ENCODE peak calls at places on chromosomes 2 and 18, in nine cellular contexts. Y, Z, M, C, B, R, G, Q and E are unnamed samples.

GRCh38 chr2:126579868-126580267 is 76.1 kb upstream of the GYPC start:
- DNase-seq in B (no peak), Q (no peak), R (no peak), M (no peak), G (no peak), C (no peak), Y (no peak), Z (no peak), E (no peak)

GRCh38 chr2:1499033-1499795 is 86.0 kb downstream of the TPO start:
- DNase-seq in M (no peak), Y (no peak), Z (no peak), Q (no peak), R (no peak), B (no peak), G (no peak), C (no peak), E (no peak)

GRCh38 chr2:110993557-110994231 is 127.0 kb upstream of the BCL2L11 start:
- DNase-seq in Z (no peak), Y (no peak), Q (peak; percentile 29), G (no peak), B (peak; percentile 3), R (no peak), C (no peak), M (peak; percentile 64), E (no peak)

GRCh38 chr2:179140546-179140945 is 90.6 kb upstream of the CCDC141 start:
- DNase-seq in Z (no peak), Y (no peak), G (no peak), R (no peak), M (no peak), C (no peak), B (no peak), Q (no peak), E (no peak)

GRCh38 chr2:69191672-69192071 is 178.7 kb downstream of the ANTXR1 start:
- DNase-seq in G (no peak), M (no peak), Z (no peak), Q (no peak), R (no peak), Y (no peak), B (no peak), C (no peak), E (no peak)

GRCh38 chr2:3730646-3731045 is 27.3 kb downstream of the DCDC2C start:
- DNase-seq in M (no peak), Z (no peak), G (no peak), Q (peak; percentile 88), B (no peak), C (peak; percentile 41), Y (peak; percentile 45), R (no peak), E (no peak)

GRCh38 chr2:178208817-178209216 is 14.5 kb downstream of the OSBPL6 start:
- DNase-seq in R (no peak), B (peak; percentile 49), C (peak; percentile 26), M (no peak), Y (peak; percentile 45), Q (peak; percentile 43), G (peak; percentile 22), Z (no peak), E (no peak)

GRCh38 chr2:189249171-189249570 is 69.6 kb upstream of the COL5A2 start:
- DNase-seq in M (no peak), B (peak; percentile 82), Q (peak; percentile 86), Y (peak; percentile 73), Z (no peak), G (no peak), R (no peak), C (peak; percentile 85), E (peak; percentile 73)

GRCh38 chr2:177523781-177524180 is 131.2 kb downstream of the AGPS start:
- DNase-seq in Z (no peak), B (no peak), C (no peak), Q (no peak), M (no peak), Y (no peak), G (no peak), R (no peak), E (no peak)

GRCh38 chr18:38033282-38033681 is 467.7 kb upstream of the CELF4 start:
- DNase-seq in Q (no peak), G (no peak), R (no peak), Y (no peak), C (no peak), B (no peak), Z (no peak), M (no peak), E (no peak)

GRCh38 chr2:194090251-194090905 is 1566.6 kb upstream of the SLC39A10 start:
- DNase-seq in B (no peak), C (no peak), M (no peak), R (no peak), Q (no peak), Y (no peak), Z (no peak), G (no peak), E (no peak)

GRCh38 chr2:227310756-227311110 is 14.3 kb upstream of the MFF start:
- DNase-seq in C (no peak), Z (no peak), R (no peak), G (no peak), B (no peak), Y (no peak), M (no peak), Q (peak; percentile 75), E (peak; percentile 27)

GRCh38 chr2:26422947-26423629 is 21.4 kb downstream of the DRC1 start:
- DNase-seq in Y (no peak), C (no peak), M (no peak), G (peak; percentile 38), R (no peak), Q (no peak), B (no peak), Z (no peak), E (no peak)

GRCh38 chr2:74020717-74021406 is 36.2 kb downstream of the TET3 start:
- DNase-seq in B (no peak), Q (no peak), Z (no peak), M (peak; percentile 57), C (no peak), G (no peak), R (no peak), Y (no peak), E (no peak)

GRCh38 chr2:29841386-29842004 is 79.9 kb downstream of the ALK start:
- DNase-seq in M (peak; percentile 35), R (peak; percentile 72), Z (peak; percentile 35), C (peak; percentile 22), Y (peak; percentile 57), B (peak; percentile 28), G (peak; percentile 62), Q (peak; percentile 59), E (peak; percentile 3)

GRCh38 chr18:54712758-54713157 is 115.5 kb upstream of the RAB27B start:
- DNase-seq in Y (no peak), B (no peak), G (no peak), M (no peak), R (no peak), Q (no peak), Z (no peak), C (no peak), E (no peak)

GRCh38 chr2:144348846-144349245 is 171.1 kb downstream of the ZEB2 start:
- DNase-seq in Z (no peak), B (no peak), C (no peak), G (no peak), R (no peak), M (no peak), Q (no peak), Y (no peak), E (no peak)

GRCh38 chr18:32956591-32957310 is 183.9 kb upstream of the KLHL14 start:
- DNase-seq in M (no peak), G (peak; percentile 45), B (peak; percentile 85), R (no peak), Z (no peak), Y (peak; percentile 50), C (peak; percentile 18), Q (no peak), E (peak; percentile 71)

GRCh38 chr18:74139888-74140287 is 7.7 kb downstream of the FBXO15 start:
- DNase-seq in Y (peak; percentile 82), B (peak; percentile 34), G (no peak), C (peak; percentile 87), Q (peak; percentile 60), Z (no peak), M (no peak), R (peak; percentile 15), E (peak; percentile 39)

GRCh38 chr18:74141638-74142037 is 6.0 kb downstream of the FBXO15 start:
- DNase-seq in Z (no peak), R (no peak), M (no peak), Q (no peak), B (no peak), C (no peak), G (no peak), Y (no peak), E (no peak)

GRCh38 chr18:74142251-74142650 is 5.4 kb downstream of the FBXO15 start:
- DNase-seq in C (peak; percentile 38), Z (no peak), R (no peak), Y (peak; percentile 35), G (no peak), Q (no peak), B (no peak), M (no peak), E (no peak)

GRCh38 chr18:74137920-74138538 is 9.6 kb downstream of the FBXO15 start:
- DNase-seq in Q (no peak), G (no peak), R (no peak), C (no peak), Z (no peak), B (no peak), M (no peak), Y (no peak), E (no peak)

DNA sequence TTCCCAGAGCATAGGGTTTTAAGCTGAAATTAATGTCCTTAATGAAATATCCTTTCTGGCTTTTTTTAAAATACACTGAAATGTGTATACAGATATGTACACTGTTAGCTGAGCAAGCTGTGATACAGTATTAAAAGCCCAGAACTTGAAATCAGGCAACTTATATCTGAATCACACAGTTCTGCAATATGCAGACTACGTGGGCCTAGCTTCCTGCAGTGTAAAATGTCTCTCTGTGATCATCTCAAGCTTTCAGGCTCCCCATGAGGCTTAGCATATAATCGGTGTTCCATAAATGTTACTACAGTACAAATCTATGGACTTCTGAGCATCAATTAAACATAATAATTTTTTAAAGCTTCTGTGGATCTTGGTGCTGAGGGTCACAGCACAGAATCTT is 8.2 kb downstream of the FBXO15 start:
- DNase-seq in C (peak; percentile 23), G (no peak), Z (no peak), B (no peak), Y (peak; percentile 35), Q (no peak), M (no peak), R (no peak), E (no peak)
- H2AFZ ChIP-seq in C (no peak overlapping the region), G (no peak overlapping the region), Z (no peak overlapping the region), B (peak overlapping the region; percentile 11), Y (peak overlapping the region; percentile 41), Q (no peak overlapping the region), M (no peak overlapping the region), R (peak overlapping the region; percentile 89), E (no peak overlapping the region)

GRCh38 chr18:76437910-76438309 is 57.1 kb downstream of the ZNF516 start:
- DNase-seq in Z (no peak), B (no peak), R (no peak), Y (no peak), M (no peak), C (no peak), Q (no peak), G (no peak), E (no peak)
- H3K27ac ChIP-seq in Z (no peak overlapping the region), B (no peak overlapping the region), R (no peak overlapping the region), Y (no peak overlapping the region), M (no peak overlapping the region), C (no peak overlapping the region), Q (no peak overlapping the region), G (no peak overlapping the region), E (no peak overlapping the region)

GRCh38 chr2:151906633-151906998 is 78.4 kb upstream of the ARL5A start:
- DNase-seq in R (no peak), C (no peak), Z (no peak), G (no peak), B (no peak), Q (no peak), Y (no peak), M (no peak), E (no peak)
- H2AFZ ChIP-seq in R (no peak overlapping the region), C (no peak overlapping the region), Z (no peak overlapping the region), G (no peak overlapping the region), B (no peak overlapping the region), Q (no peak overlapping the region), Y (no peak overlapping the region), M (no peak overlapping the region), E (no peak overlapping the region)

GRCh38 chr18:22603902-22604301 is 186.2 kb upstream of the CTAGE1 start:
- DNase-seq in M (no peak), R (no peak), C (no peak), Q (no peak), G (no peak), Z (no peak), B (no peak), Y (no peak), E (no peak)
- H3K27ac ChIP-seq in M (no peak overlapping the region), R (no peak overlapping the region), C (no peak overlapping the region), Q (no peak overlapping the region), G (no peak overlapping the region), Z (no peak overlapping the region), B (no peak overlapping the region), Y (no peak overlapping the region), E (no peak overlapping the region)